ENCODE peak calls at places on chromosomes 6 and 20, in five cellular contexts. F, P, M, S and C are unnamed samples.

GRCh38 chr6:108524528-108525218 is 36.0 kb upstream of the FOXO3 start:
- DNase-seq in S (no peak), P (no peak), F (no peak), M (no peak), C (no peak)

GRCh38 chr6:131682427-131682826 is 18.8 kb downstream of the OR2A4 start:
- DNase-seq in P (no peak), M (no peak), F (no peak), S (no peak), C (no peak)

GRCh38 chr20:16801919-16802651 is 53.9 kb downstream of the OTOR start:
- DNase-seq in S (peak), F (peak), M (peak), P (peak), C (peak)

GRCh38 chr6:15501806-15502450 is 160.9 kb downstream of the DTNBP1 start:
- DNase-seq in M (peak), P (no peak), S (no peak), F (no peak), C (no peak)

GRCh38 chr20:63053430-63054102 is 46.8 kb upstream of the BHLHE23 start:
- DNase-seq in F (no peak), M (peak), P (no peak), S (no peak), C (peak)

GRCh38 chr6:165705941-165706340 is 42.9 kb upstream of the PDE10A start:
- DNase-seq in S (no peak), P (no peak), F (no peak), M (no peak), C (peak)

GRCh38 chr6:149093643-149094042 is 223.9 kb upstream of the TAB2 start:
- DNase-seq in M (no peak), S (peak), F (no peak), P (no peak), C (no peak)

GRCh38 chr6:85166106-85166505 is 283.8 kb upstream of the NT5E start:
- DNase-seq in F (no peak), M (no peak), P (no peak), S (no peak), C (no peak)

GRCh38 chr6:3265671-3266070 is 6.9 kb downstream of the PSMG4 start:
- DNase-seq in M (no peak), F (no peak), P (no peak), S (no peak), C (no peak)

GRCh38 chr20:36950432-36951197 is 893 bp downstream of the SAMHD1 start:
- DNase-seq in P (peak), M (peak), F (no peak), S (no peak), C (no peak)

GRCh38 chr6:74356385-74356784 is 660.4 kb downstream of the CD109 start:
- DNase-seq in S (no peak), F (no peak), P (no peak), M (no peak), C (no peak)

GRCh38 chr20:50704514-50704913 is 13.2 kb upstream of the RIPOR3 start:
- DNase-seq in M (no peak), P (no peak), S (no peak), F (no peak), C (no peak)

GRCh38 chr6:34947561-34947960 is 58.5 kb downstream of the ANKS1A start:
- DNase-seq in S (no peak), F (no peak), P (no peak), M (no peak), C (no peak)

GRCh38 chr20:31925631-31926030 is 26.2 kb downstream of the PDRG1 start:
- DNase-seq in M (no peak), P (no peak), S (no peak), F (no peak), C (no peak)

GRCh38 chr20:3739054-3739925 is 6.8 kb downstream of the HSPA12B start:
- DNase-seq in P (no peak), F (no peak), M (peak), S (no peak), C (no peak)

GRCh38 chr20:17490501-17490900 is 40.7 kb downstream of the BFSP1 start:
- DNase-seq in F (no peak), M (no peak), S (no peak), P (no peak), C (peak)

GRCh38 chr6:1394591-1395463 is 5.5 kb downstream of the FOXF2 start:
- DNase-seq in P (no peak), S (no peak), F (no peak), M (no peak), C (no peak)

GRCh38 chr6:37699138-37699766 is 1.6 kb upstream of the MDGA1 start:
- DNase-seq in S (no peak), M (no peak), F (no peak), P (no peak), C (no peak)

GRCh38 chr6:4124361-4124760 is 11.0 kb downstream of the ECI2 start:
- DNase-seq in P (no peak), M (no peak), S (no peak), F (no peak), C (no peak)

GRCh38 chr20:25136643-25137559 is 55.0 kb upstream of the VSX1 start:
- DNase-seq in S (peak), F (no peak), P (no peak), M (peak), C (peak)

GRCh38 chr6:149717255-149717587 is 680 bp downstream of the LATS1 start:
- DNase-seq in M (no peak), S (no peak), F (no peak), P (no peak), C (no peak)

GRCh38 chr20:21780528-21780927 is 75.1 kb downstream of the PAX1 start:
- DNase-seq in F (no peak), P (no peak), M (no peak), S (no peak), C (no peak)

GRCh38 chr6:138620630-138621029 is 121.3 kb upstream of the NHSL1 start:
- DNase-seq in S (no peak), F (no peak), M (no peak), P (no peak), C (no peak)

GRCh38 chr6:160679402-160679769 is 15.3 kb upstream of the LPA start:
- DNase-seq in S (no peak), P (no peak), F (no peak), M (no peak), C (peak)

GRCh38 chr6:51199733-51200132 is 381.1 kb downstream of the TFAP2B start:
- DNase-seq in P (no peak), F (no peak), S (no peak), M (no peak), C (no peak)

GRCh38 chr6:143160008-143160407 is 99.3 kb downstream of the AIG1 start:
- DNase-seq in S (no peak), F (no peak), P (no peak), M (no peak), C (no peak)

GRCh38 chr6:11083491-11083890 is 10.1 kb upstream of the SMIM13 start:
- DNase-seq in M (no peak), P (no peak), S (no peak), F (no peak), C (no peak)

GRCh38 chr6:88380083-88380482 is 213.9 kb upstream of the CNR1 start:
- DNase-seq in F (no peak), S (no peak), P (peak), M (peak), C (peak)

GRCh38 chr6:108565091-108565766 is 4.5 kb downstream of the FOXO3 start:
- DNase-seq in F (no peak), M (no peak), S (no peak), P (peak), C (no peak)

GRCh38 chr6:155142902-155143609 is 120.8 kb upstream of the CLDN20 start:
- DNase-seq in P (no peak), S (no peak), F (peak), M (no peak), C (no peak)

GRCh38 chr20:31485450-31486339 is 10.6 kb downstream of the REM1 start:
- DNase-seq in S (no peak), F (no peak), M (peak), P (peak), C (no peak)

GRCh38 chr20:3380228-3381070 is 27.0 kb downstream of the DNAAF9 start:
- DNase-seq in S (no peak), P (no peak), M (no peak), F (no peak), C (peak)

GRCh38 chr6:150352321-150353296 is 16.2 kb upstream of the IYD start:
- DNase-seq in S (no peak), P (no peak), M (no peak), F (no peak), C (no peak)

GRCh38 chr6:160010067-160010466 is 41.2 kb downstream of the IGF2R start:
- DNase-seq in M (no peak), P (no peak), S (no peak), F (no peak), C (no peak)

GRCh38 chr20:60553095-60553494 is 594.9 kb downstream of the CDH26 start:
- DNase-seq in F (no peak), M (no peak), P (no peak), S (no peak), C (no peak)

GRCh38 chr6:167576050-167576741 is 250.5 kb upstream of the AFDN start:
- DNase-seq in M (no peak), S (no peak), P (no peak), F (no peak), C (no peak)